ENCODE peak calls at places on chromosomes 2 and 18, in eight cellular contexts. U, W, O, Z, Q, Y, E and D are unnamed samples.

GRCh38 chr2:176545627-176546026 is 276.4 kb downstream of the MTX2 start:
- DNase-seq in U (no peak), Y (no peak), E (no peak), W (no peak), O (no peak), Z (no peak), Q (no peak), D (no peak)

GRCh38 chr2:223180463-223180862 is 128.5 kb downstream of the KCNE4 start:
- DNase-seq in Q (no peak), Z (no peak), O (no peak), U (no peak), W (no peak), E (no peak), Y (no peak), D (no peak)

GRCh38 chr2:96100893-96101304 is 15.5 kb downstream of the ADRA2B start:
- DNase-seq in W (no peak), E (no peak), U (no peak), Z (no peak), O (no peak), Y (no peak), Q (no peak), D (no peak)

GRCh38 chr2:234293973-234294372 is 202.9 kb downstream of the ARL4C start:
- DNase-seq in U (no peak), W (no peak), Z (no peak), O (no peak), E (no peak), Y (peak), Q (no peak), D (no peak)

GRCh38 chr18:46069524-46069923 is 2.5 kb downstream of the PSTPIP2 start:
- DNase-seq in E (no peak), U (no peak), O (no peak), W (no peak), Y (no peak), Q (no peak), Z (peak), D (no peak)

GRCh38 chr18:34048423-34048822 is 176.3 kb downstream of the NOL4 start:
- DNase-seq in Z (no peak), Q (peak), E (no peak), Y (no peak), W (no peak), U (no peak), O (no peak), D (no peak)

GRCh38 chr18:32040936-32041335 is 22.3 kb downstream of the RNF125 start:
- DNase-seq in W (no peak), Q (no peak), Z (no peak), O (no peak), Y (no peak), U (no peak), E (peak), D (no peak)

GRCh38 chr2:133760366-133760765 is 192.1 kb upstream of the NCKAP5 start:
- DNase-seq in Q (no peak), W (no peak), E (no peak), Y (no peak), U (peak), Z (no peak), O (peak), D (no peak)

GRCh38 chr2:64453710-64454315 is at the start of gene LGALSL:
- DNase-seq in Y (peak), O (peak), Q (peak), W (peak), U (peak), E (peak), Z (peak), D (peak)

GRCh38 chr18:46787674-46788073 is 30.8 kb upstream of the ST8SIA5 start:
- DNase-seq in Y (no peak), E (no peak), U (no peak), Q (no peak), Z (no peak), O (no peak), W (no peak), D (no peak)

GRCh38 chr2:98917031-98917459 is 19.0 kb downstream of the CRACDL start:
- DNase-seq in W (no peak), E (no peak), O (peak), Q (no peak), U (peak), Y (no peak), Z (peak), D (no peak)

GRCh38 chr2:128630974-128631697 is 312.5 kb upstream of the HS6ST1 start:
- DNase-seq in U (no peak), Z (no peak), E (no peak), W (no peak), Y (no peak), O (no peak), Q (no peak), D (no peak)

GRCh38 chr2:175001546-175001945 is 3.6 kb downstream of the CHN1 start:
- DNase-seq in Y (no peak), O (no peak), Z (no peak), U (no peak), Q (no peak), W (no peak), E (no peak), D (no peak)

GRCh38 chr2:3305431-3305830 is 72.2 kb downstream of the EIPR1 start:
- DNase-seq in W (no peak), U (no peak), Q (no peak), E (no peak), Y (no peak), O (no peak), Z (no peak), D (no peak)

GRCh38 chr18:13026583-13027270 is 35.6 kb downstream of the CEP192 start:
- DNase-seq in O (peak), U (peak), Z (no peak), Y (no peak), Q (no peak), W (no peak), E (no peak), D (peak)

GRCh38 chr2:231199219-231199618 is 788 bp downstream of the ARMC9 start:
- DNase-seq in Q (no peak), Y (no peak), W (no peak), Z (peak), O (peak), E (no peak), U (peak), D (peak)

GRCh38 chr2:38750011-38750792 is 959 bp downstream of the SRSF7 start:
- DNase-seq in Q (peak), O (peak), Z (no peak), W (peak), E (peak), Y (no peak), U (no peak), D (peak)

GRCh38 chr2:170213651-170214050 is 35.7 kb downstream of the MYO3B start:
- DNase-seq in Z (no peak), E (no peak), W (no peak), Q (no peak), O (no peak), U (no peak), Y (no peak), D (no peak)

GRCh38 chr2:106020821-106021316 is 173.2 kb downstream of the UXS1 start:
- DNase-seq in Q (peak), E (no peak), W (no peak), Y (no peak), U (no peak), Z (no peak), O (no peak), D (no peak)

GRCh38 chr2:27497288-27497627 is 619 bp downstream of the GCKR start:
- DNase-seq in W (no peak), Q (no peak), Y (no peak), U (no peak), O (no peak), Z (no peak), E (no peak), D (no peak)

GRCh38 chr2:27494284-27494943 is 586 bp downstream of the FNDC4 start:
- DNase-seq in Q (peak), U (no peak), Y (no peak), W (peak), E (peak), Z (no peak), O (peak), D (no peak)

GRCh38 chr2:27496357-27497287 is at the start of gene GCKR:
- DNase-seq in W (no peak), U (no peak), Q (no peak), E (no peak), O (no peak), Y (no peak), Z (peak), D (no peak)

GRCh38 chr2:27494944-27495554 is at the start of gene FNDC4:
- DNase-seq in Y (no peak), W (peak), U (no peak), E (peak), Z (no peak), Q (peak), O (no peak), D (no peak)

GRCh38 chr2:27495840-27496356 is 741 bp upstream of the GCKR start:
- DNase-seq in O (no peak), W (no peak), Y (no peak), E (no peak), U (no peak), Q (no peak), Z (no peak), D (no peak)
- H3K4me3 ChIP-seq in O (peak), W (no peak), Y (no peak), E (no peak), U (no peak), Q (peak), Z (no peak), D (no peak)

DNA sequence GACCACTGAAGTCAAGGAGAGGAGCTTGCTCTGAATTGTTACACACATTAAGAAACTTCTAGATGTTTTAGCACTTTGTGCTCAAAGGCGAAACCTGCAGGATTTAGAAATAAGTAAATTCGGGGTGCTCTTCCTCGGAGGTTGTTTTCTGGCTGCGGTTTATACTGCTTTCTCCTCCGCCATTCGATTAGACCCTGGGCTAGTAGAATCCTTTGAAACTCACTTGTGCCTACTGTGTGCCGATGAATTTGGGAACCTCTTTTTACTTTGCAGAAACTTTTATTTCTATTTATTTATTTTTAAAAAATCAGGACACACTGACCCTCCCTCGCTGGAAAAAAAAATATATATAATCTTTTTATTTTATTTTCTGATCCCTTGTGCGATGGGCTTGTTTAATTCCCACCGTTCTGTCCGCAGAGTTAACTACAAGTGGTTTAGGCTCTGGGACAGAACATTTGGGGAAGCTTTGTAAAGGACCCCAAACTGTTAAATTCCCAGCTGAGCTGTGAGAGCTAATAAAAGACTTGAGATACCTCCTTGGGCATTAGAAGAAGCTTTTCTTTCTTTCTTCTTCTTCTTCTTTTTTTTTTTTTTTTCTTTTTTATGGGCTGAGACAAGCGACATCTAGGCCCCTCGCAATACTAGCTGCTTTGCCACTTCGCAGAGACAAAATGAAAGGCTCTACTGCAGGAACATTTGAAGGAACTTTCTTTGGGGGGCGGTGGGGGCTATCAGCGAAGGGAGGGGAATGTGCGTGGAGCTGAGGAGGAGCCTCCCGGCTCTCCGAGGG is 3.8 kb downstream of the MEIS1 start:
- DNase-seq in U (no peak), Y (no peak), Z (no peak), E (no peak), O (no peak), Q (no peak), W (no peak), D (no peak)
- H3K4me3 ChIP-seq in U (peak), Y (peak), Z (peak), E (peak), O (peak), Q (peak), W (peak), D (peak)

GRCh38 chr2:72920317-72921087 is 3.2 kb downstream of the EMX1 start:
- DNase-seq in Q (peak), O (peak), Y (no peak), W (no peak), E (no peak), U (no peak), Z (no peak), D (no peak)
- H3K4me3 ChIP-seq in Q (peak), O (peak), Y (peak), W (peak), E (no peak), U (peak), Z (no peak), D (no peak)

DNA sequence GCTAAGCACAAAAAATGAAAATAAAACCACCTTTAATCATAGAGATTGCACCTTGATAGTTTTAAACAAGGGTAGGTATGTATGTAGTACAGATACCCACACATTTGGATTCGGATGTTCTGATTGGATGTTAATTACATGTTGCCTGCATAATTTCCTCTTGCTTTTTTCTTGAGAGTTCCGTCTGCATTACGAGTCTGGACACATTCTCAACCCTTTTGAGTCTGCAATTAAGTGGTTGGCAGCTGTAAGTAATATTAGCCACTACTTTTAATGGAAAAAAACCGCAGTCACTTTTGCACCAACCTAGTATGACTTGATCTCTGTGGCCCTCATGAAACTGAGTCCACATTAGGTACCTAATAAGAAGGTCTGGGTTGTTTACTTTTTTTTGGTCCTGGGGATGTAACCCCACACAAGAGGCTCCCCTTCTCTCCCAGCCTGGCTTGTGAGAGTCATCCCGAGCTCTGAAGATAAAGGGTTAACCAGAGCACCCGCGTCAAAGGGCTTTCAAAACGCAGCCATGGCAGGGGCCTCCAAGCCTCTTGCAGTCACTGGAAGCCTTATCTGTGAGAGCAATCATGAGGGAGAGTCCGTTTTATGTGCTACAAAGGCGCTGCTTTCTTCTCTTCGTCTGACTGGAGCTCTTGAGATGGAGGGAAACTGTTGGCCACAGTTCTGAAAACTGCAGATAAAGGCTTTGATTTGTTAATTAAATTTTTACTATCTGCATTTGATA is 217.4 kb downstream of the VAPA start:
- DNase-seq in Q (peak), Z (peak), U (no peak), Y (no peak), O (no peak), W (no peak), E (no peak), D (no peak)
- H3K4me3 ChIP-seq in Q (peak), Z (no peak), U (peak), Y (peak), O (no peak), W (peak), E (no peak), D (peak)